ENCODE peak calls at places on chromosomes 5 and 9, in nine cellular contexts. U is PC-3, N is RWPE1, G is epithelial cell of esophagus, Q is H9, S is right atrium auricular region, X is GM12865, M is IMR-90, F is GM20000. I is an unnamed sample.
A peak's percentile ranks its signal among the peaks of the same experiment; 100 is the strongest.

GRCh38 chr9:31908158-31908890 is 476.1 kb upstream of the ACO1 start:
- DNase-seq in Q (no peak), U (peak; percentile 68), S (no peak), F (no peak), G (peak; percentile 85), M (no peak), X (peak; percentile 52), N (peak; percentile 8), I (no peak)

GRCh38 chr5:96794757-96795156 is 13.0 kb downstream of the ERAP1 start:
- DNase-seq in G (no peak), M (no peak), S (no peak), X (no peak), Q (no peak), N (no peak), U (peak; percentile 71), F (no peak), I (no peak)

GRCh38 chr5:166562246-166562645 is 1729.2 kb upstream of the WWC1 start:
- DNase-seq in Q (no peak), G (peak; percentile 11), U (no peak), S (no peak), M (no peak), X (no peak), F (no peak), N (peak; percentile 38), I (no peak)

GRCh38 chr5:37121027-37121426 is 128.1 kb downstream of the CPLANE1 start:
- DNase-seq in Q (no peak), S (no peak), F (no peak), G (no peak), M (no peak), U (no peak), N (no peak), X (no peak), I (no peak)

GRCh38 chr5:143196601-143197259 is 206.8 kb downstream of the NR3C1 start:
- DNase-seq in M (no peak), F (no peak), N (no peak), G (no peak), Q (no peak), X (no peak), U (no peak), S (no peak), I (no peak)

GRCh38 chr5:98793223-98793622 is 19.8 kb downstream of the RGMB start:
- DNase-seq in S (no peak), U (no peak), G (no peak), X (no peak), F (no peak), Q (no peak), M (no peak), N (no peak), I (no peak)

GRCh38 chr5:153632748-153633290 is 142.3 kb downstream of the GRIA1 start:
- DNase-seq in N (peak; percentile 39), F (no peak), G (peak; percentile 83), M (peak; percentile 22), Q (no peak), S (no peak), X (no peak), U (no peak), I (no peak)

GRCh38 chr5:124365491-124365890 is 380.9 kb downstream of the ZNF608 start:
- DNase-seq in G (no peak), U (no peak), M (no peak), Q (no peak), S (no peak), F (no peak), N (no peak), X (no peak), I (no peak)

GRCh38 chr5:39543335-39543734 is 118.6 kb upstream of the DAB2 start:
- DNase-seq in U (no peak), G (peak; percentile 87), M (peak; percentile 27), Q (no peak), X (no peak), N (no peak), F (no peak), S (no peak), I (no peak)

GRCh38 chr9:105415344-105415980 is 32.4 kb upstream of the FSD1L start:
- DNase-seq in M (peak; percentile 55), F (peak; percentile 67), G (peak; percentile 60), Q (peak; percentile 66), N (peak; percentile 74), X (peak; percentile 79), U (peak; percentile 56), S (no peak), I (no peak)

GRCh38 chr5:125717209-125717608 is 706.0 kb upstream of the GRAMD2B start:
- DNase-seq in F (no peak), Q (no peak), N (no peak), S (no peak), X (no peak), G (peak; percentile 31), U (peak; percentile 41), M (peak; percentile 96), I (no peak)

GRCh38 chr5:132422720-132423442 is 53.4 kb downstream of the SLC22A5 start:
- DNase-seq in M (peak; percentile 56), Q (no peak), N (no peak), S (peak; percentile 62), X (peak; percentile 85), G (peak; percentile 39), U (peak; percentile 45), F (peak; percentile 46), I (no peak)

GRCh38 chr5:68699966-68700365 is 393.8 kb upstream of the SLC30A5 start:
- DNase-seq in F (peak; percentile 8), N (no peak), S (no peak), Q (no peak), X (peak; percentile 49), U (no peak), G (no peak), M (no peak), I (no peak)

DNA sequence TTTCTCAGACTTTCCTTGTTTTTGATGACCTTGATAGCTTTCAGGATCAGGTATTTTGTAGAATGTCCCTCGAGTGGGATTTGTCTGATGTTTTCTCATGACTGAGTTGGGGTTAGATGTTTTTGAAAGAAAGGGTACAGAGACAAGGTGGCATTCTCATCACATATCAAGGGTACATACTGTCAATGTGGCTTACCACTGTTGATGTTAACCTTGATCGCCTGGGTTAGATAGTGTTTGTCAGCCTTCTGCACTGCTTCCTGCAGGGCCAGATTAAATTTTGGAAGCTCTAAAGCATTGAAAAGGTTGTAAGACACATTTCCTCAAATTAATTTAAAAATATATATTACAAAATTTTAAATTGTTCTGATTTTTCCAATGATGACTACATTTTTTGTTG is 287.4 kb upstream of the ACTBL2 start:
- DNase-seq in N (no peak), Q (no peak), U (no peak), X (no peak), G (no peak), S (no peak), M (no peak), F (no peak), I (no peak)
- TF ChIP-seq CTCF in N (no peak), Q (no peak), U (no peak), X (no peak), G (no peak), S (no peak), M (no peak), F (no peak), I (no peak)

DNA sequence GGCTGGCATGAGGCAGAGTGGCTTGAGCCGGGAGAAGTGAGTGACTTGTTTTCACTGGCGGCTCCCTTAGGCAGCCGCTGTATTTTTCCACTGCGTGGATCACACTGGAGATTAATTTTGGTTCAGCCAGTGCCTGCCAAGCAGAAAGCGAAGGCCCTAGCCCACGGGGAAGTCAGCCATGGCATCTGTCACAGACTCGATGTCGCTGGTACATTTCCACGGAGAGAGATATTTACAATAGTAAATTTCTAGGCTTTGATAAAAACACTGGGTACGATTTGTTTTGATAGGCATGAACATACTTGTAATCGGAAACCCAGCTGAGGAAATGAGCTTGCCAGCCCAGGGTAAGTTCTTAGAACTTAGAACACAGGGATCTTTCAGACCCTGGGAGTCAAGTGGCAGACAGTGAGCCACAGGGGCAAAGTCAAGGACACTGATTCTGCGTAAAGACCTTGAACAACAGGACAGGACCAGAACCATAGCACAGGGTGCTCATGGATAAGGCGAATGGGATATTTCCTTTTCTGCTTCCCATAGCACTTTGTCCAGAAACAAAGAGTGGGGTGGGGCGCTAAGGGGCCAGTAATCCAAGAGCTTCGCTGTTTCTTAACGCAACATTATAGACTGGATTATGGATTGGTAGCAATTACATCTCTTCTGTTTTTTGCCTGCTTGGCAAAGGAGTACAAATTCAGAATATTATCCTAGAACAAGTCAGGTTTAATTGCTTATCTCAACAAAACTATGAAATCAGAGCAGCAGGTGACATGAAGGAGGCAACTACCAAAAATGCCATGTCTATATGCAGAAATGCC is 4.5 kb downstream of the DUSP1 start:
- DNase-seq in G (peak; percentile 89), U (peak; percentile 30), Q (no peak), F (no peak), X (no peak), M (peak; percentile 94), S (peak; percentile 97), N (peak; percentile 52), I (no peak)
- TF ChIP-seq CTCF in G (no peak), U (no peak), Q (no peak), F (no peak), X (no peak), M (no peak), S (no peak), N (no peak), I (no peak)

GRCh38 chr9:115691686-115692085 is 461.9 kb upstream of the PAPPA start:
- DNase-seq in G (peak; percentile 83), M (peak; percentile 90), N (peak; percentile 53), Q (no peak), X (no peak), S (no peak), U (peak; percentile 64), F (no peak), I (no peak)

GRCh38 chr9:115691097-115691496 is 462.5 kb upstream of the PAPPA start:
- DNase-seq in G (peak; percentile 97), Q (no peak), F (no peak), U (peak; percentile 93), N (peak; percentile 91), S (no peak), M (peak; percentile 99), X (no peak), I (no peak)

GRCh38 chr9:115689331-115689730 is 464.3 kb upstream of the PAPPA start:
- DNase-seq in G (no peak), N (no peak), X (no peak), F (no peak), M (no peak), Q (no peak), U (no peak), S (no peak), I (no peak)

GRCh38 chr9:115694991-115695390 is 458.6 kb upstream of the PAPPA start:
- DNase-seq in Q (no peak), N (no peak), U (no peak), G (peak; percentile 12), F (no peak), X (no peak), S (no peak), M (peak; percentile 32), I (no peak)

DNA sequence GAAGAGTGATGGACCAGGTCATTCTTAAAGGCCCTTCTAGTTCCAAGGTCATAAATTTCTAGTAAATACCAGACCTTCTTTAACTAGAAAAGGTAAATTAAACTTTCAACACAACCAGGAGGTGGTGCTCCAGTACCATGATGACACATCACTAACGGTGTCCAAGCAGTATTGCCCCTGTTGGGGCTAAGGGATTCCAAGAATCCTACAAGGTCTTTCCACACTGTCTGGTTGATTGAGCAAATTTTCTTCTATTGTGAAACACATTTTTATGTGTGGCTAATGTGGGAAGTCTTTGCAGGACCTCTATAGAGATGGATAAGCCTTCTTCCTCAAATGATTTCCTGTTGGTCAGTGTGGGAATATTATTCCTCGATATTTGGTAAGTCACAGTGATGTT is 459.6 kb upstream of the PAPPA start:
- DNase-seq in M (peak; percentile 93), X (peak; percentile 3), S (no peak), G (peak; percentile 75), N (no peak), Q (peak; percentile 49), F (no peak), U (peak; percentile 61), I (no peak)
- TF ChIP-seq CTCF in M (peak; percentile 79), X (no peak), S (no peak), G (peak; percentile 46), N (no peak), Q (peak; percentile 75), F (no peak), U (peak; percentile 65), I (peak; percentile 48)

GRCh38 chr9:35556781-35557180 is 48.3 kb upstream of the TESK1 start:
- DNase-seq in S (no peak), X (no peak), N (no peak), U (no peak), F (no peak), G (no peak), Q (no peak), M (no peak), I (no peak)
- TF ChIP-seq CTCF in S (no peak), X (no peak), N (no peak), U (no peak), F (no peak), G (no peak), Q (no peak), M (no peak), I (no peak)